ENCODE peak calls at places on chromosome 4, in nine cellular contexts. W is D341Med; C is NCI-H187; M is stimulated activated CD4-positive, alpha-beta T cell treated with anti-CD3 and anti-CD28 coated beads, TNF-alpha, amount 100 ng/mL, for 24 hours; V is suprapubic skin; O is activated CD4-positive, alpha-beta T cell treated with anti-CD3 and anti-CD28 coated beads for 36 hours; Q is activated naive CD8-positive, alpha-beta T cell treated with anti-CD3 and anti-CD28 coated beads, Interleukin-2, amount 50 U/mL, for 24 hours; N is NCI-H1417 treated with DMSO at 0.1 percent for 48 hours; J is transverse colon. R is an unnamed sample.

GRCh38 chr4:157421365-157421764 is 200.8 kb downstream of the GRIA2 start:
- DNase-seq in V (no peak), M (no peak), W (no peak), J (no peak), N (no peak), C (no peak), O (no peak), Q (no peak), R (no peak)

GRCh38 chr4:21991050-21991449 is 42.5 kb upstream of the KCNIP4 start:
- DNase-seq in N (no peak), W (no peak), M (no peak), C (no peak), O (no peak), V (no peak), Q (no peak), J (peak), R (no peak)

GRCh38 chr4:121484633-121485032 is 103.8 kb upstream of the QRFPR start:
- DNase-seq in N (no peak), W (peak), V (no peak), Q (no peak), O (peak), C (no peak), J (no peak), M (no peak), R (peak)

GRCh38 chr4:121778991-121779628 is 14.1 kb upstream of the SMIM43 start:
- DNase-seq in N (no peak), C (no peak), W (no peak), V (no peak), M (no peak), J (no peak), O (no peak), Q (no peak), R (no peak)

GRCh38 chr4:168908093-168908492 is 102.0 kb downstream of the CBR4 start:
- DNase-seq in O (no peak), N (no peak), V (no peak), W (no peak), M (no peak), C (no peak), Q (no peak), J (no peak), R (no peak)

GRCh38 chr4:108168672-108169562 is at the start of gene LEF1:
- DNase-seq in Q (peak), J (peak), C (no peak), W (peak), V (no peak), M (no peak), O (peak), N (peak), R (peak)

GRCh38 chr4:97235516-97235915 is 907.8 kb downstream of the STPG2 start:
- DNase-seq in Q (no peak), C (no peak), W (no peak), N (no peak), M (no peak), O (no peak), V (no peak), J (no peak), R (no peak)

GRCh38 chr4:108834787-108835384 is 72.0 kb upstream of the ETNPPL start:
- DNase-seq in W (peak), J (no peak), M (no peak), Q (no peak), O (no peak), N (no peak), V (no peak), C (no peak), R (peak)

GRCh38 chr4:147492761-147493160 is 11.9 kb downstream of the EDNRA start:
- DNase-seq in V (no peak), W (no peak), J (no peak), M (no peak), O (no peak), N (no peak), Q (no peak), C (no peak), R (no peak)

GRCh38 chr4:75696551-75696950 is 23.3 kb upstream of the G3BP2 start:
- DNase-seq in M (no peak), W (no peak), C (no peak), Q (no peak), N (no peak), J (no peak), O (no peak), V (no peak), R (no peak)

GRCh38 chr4:113502476-113502875 is 259.1 kb downstream of the CAMK2D start:
- DNase-seq in V (no peak), C (no peak), Q (no peak), M (no peak), W (no peak), N (no peak), O (no peak), J (no peak), R (no peak)

GRCh38 chr4:15811703-15812325 is 33.7 kb downstream of the CD38 start:
- DNase-seq in J (no peak), N (no peak), Q (no peak), M (no peak), O (no peak), C (no peak), V (no peak), W (no peak), R (no peak)

GRCh38 chr4:151219091-151219490 is 57.9 kb upstream of the PRSS48 start:
- DNase-seq in O (no peak), C (no peak), N (no peak), Q (no peak), M (no peak), W (no peak), V (no peak), J (no peak), R (no peak)

GRCh38 chr4:87093443-87094123 is 126.8 kb downstream of the KLHL8 start:
- DNase-seq in W (peak), N (no peak), M (no peak), C (peak), J (no peak), Q (peak), O (peak), V (no peak), R (peak)

GRCh38 chr4:8329859-8330761 is 60.6 kb downstream of the HTRA3 start:
- DNase-seq in M (no peak), O (no peak), V (peak), W (no peak), C (no peak), J (peak), N (no peak), Q (no peak), R (no peak)

GRCh38 chr4:30716671-30717207 is 3.4 kb upstream of the PCDH7 start:
- DNase-seq in M (no peak), V (no peak), Q (no peak), O (peak), W (no peak), C (no peak), N (no peak), J (no peak), R (peak)

GRCh38 chr4:144423930-144424329 is 222.0 kb upstream of the HHIP start:
- DNase-seq in O (no peak), J (no peak), Q (no peak), N (no peak), W (no peak), V (no peak), M (no peak), C (no peak), R (no peak)

GRCh38 chr4:36322921-36323354 is 41.5 kb downstream of the DTHD1 start:
- DNase-seq in W (no peak), N (no peak), M (no peak), J (no peak), Q (peak), O (peak), C (no peak), V (no peak), R (no peak)

GRCh38 chr4:10173039-10173753 is 56.6 kb upstream of the WDR1 start:
- DNase-seq in W (no peak), V (no peak), N (no peak), Q (no peak), C (peak), O (no peak), M (no peak), J (peak), R (no peak)

GRCh38 chr4:24477919-24478318 is 106.4 kb downstream of the DHX15 start:
- DNase-seq in O (no peak), J (no peak), N (no peak), Q (no peak), M (no peak), W (peak), V (no peak), C (no peak), R (no peak)

GRCh38 chr4:10040049-10040892 is 19.0 kb upstream of the SLC2A9 start:
- DNase-seq in Q (no peak), C (no peak), N (no peak), J (no peak), W (no peak), O (no peak), M (no peak), V (no peak), R (no peak)

GRCh38 chr4:26294904-26295303 is 25.9 kb upstream of the RBPJ start:
- DNase-seq in V (no peak), W (no peak), Q (no peak), N (no peak), C (no peak), J (no peak), M (no peak), O (no peak), R (no peak)

GRCh38 chr4:26857278-26858034 is 3.2 kb upstream of the STIM2 start:
- DNase-seq in C (peak), O (peak), W (peak), V (peak), J (peak), M (peak), Q (peak), N (peak), R (peak)

GRCh38 chr4:170248576-170248975 is 158.8 kb upstream of the AADAT start:
- DNase-seq in M (no peak), C (no peak), O (no peak), V (no peak), J (no peak), N (no peak), W (no peak), Q (no peak), R (no peak)

GRCh38 chr4:1599491-1600210 is 84.5 kb downstream of the FAM53A start:
- DNase-seq in M (no peak), N (no peak), J (no peak), C (no peak), O (no peak), Q (no peak), V (peak), W (no peak), R (no peak)

GRCh38 chr4:72136429-72136828 is 104.6 kb downstream of the NPFFR2 start:
- DNase-seq in C (no peak), J (no peak), W (no peak), N (no peak), V (no peak), O (no peak), Q (no peak), M (no peak), R (no peak)

GRCh38 chr4:168674869-168675268 is 178.0 kb downstream of the PALLD start:
- DNase-seq in N (no peak), M (no peak), O (no peak), W (no peak), V (no peak), C (no peak), J (no peak), Q (no peak), R (no peak)

GRCh38 chr4:51842167-51842553 is 793 bp upstream of the DCUN1D4 start:
- DNase-seq in W (no peak), O (peak), C (no peak), J (no peak), V (no peak), M (no peak), N (no peak), Q (no peak), R (peak)

GRCh38 chr4:169335331-169335730 is 64.6 kb upstream of the SH3RF1 start:
- DNase-seq in M (no peak), N (no peak), J (no peak), C (no peak), W (no peak), O (no peak), V (no peak), Q (no peak), R (no peak)

GRCh38 chr4:23022032-23022431 is 329.3 kb downstream of the GBA3 start:
- DNase-seq in J (no peak), N (no peak), Q (no peak), M (no peak), O (no peak), W (no peak), V (no peak), C (no peak), R (no peak)

GRCh38 chr4:186936496-186937375 is 213.1 kb upstream of the FAT1 start:
- DNase-seq in Q (no peak), J (no peak), O (no peak), W (no peak), C (no peak), V (no peak), M (no peak), N (no peak), R (no peak)

R was measured in HEK293T.